ENCODE peak calls at places on chromosome X, in six cellular contexts. R, S, B, C, P and M are unnamed samples.

GRCh38 chrX:7435822-7436221 is 287.9 kb upstream of the PUDP start:
- DNase-seq in R (no peak), S (peak), B (peak), C (no peak), P (no peak), M (no peak)

GRCh38 chrX:41377624-41378023 is 43.7 kb downstream of the DDX3X start:
- DNase-seq in R (no peak), S (peak), B (no peak), C (no peak), P (no peak), M (no peak)

GRCh38 chrX:48461830-48462229 is 8.2 kb downstream of the SLC38A5 start:
- DNase-seq in R (no peak), S (peak), B (no peak), C (no peak), P (no peak), M (no peak)

GRCh38 chrX:12447448-12448154 is 309.3 kb downstream of the FRMPD4 start:
- DNase-seq in R (peak), S (peak), B (peak), C (no peak), P (peak), M (no peak)

GRCh38 chrX:38654302-38654701 is 93.0 kb downstream of the TSPAN7 start:
- DNase-seq in R (no peak), S (peak), B (peak), C (no peak), P (peak), M (no peak)

GRCh38 chrX:136626237-136626636 is 21.7 kb upstream of the CD40LG start:
- DNase-seq in R (no peak), S (no peak), B (no peak), C (no peak), P (no peak), M (no peak)

GRCh38 chrX:71652405-71652804 is 14.9 kb upstream of the LOC101059915 start:
- DNase-seq in R (no peak), S (peak), B (peak), C (peak), P (peak), M (peak)

GRCh38 chrX:64975989-64976672 is at the start of gene ZC4H2:
- DNase-seq in R (peak), S (peak), B (peak), C (peak), P (peak), M (peak)

GRCh38 chrX:23742174-23742692 is 843 bp downstream of the ACOT9 start:
- DNase-seq in R (no peak), S (peak), B (peak), C (no peak), P (peak), M (peak)

GRCh38 chrX:41471786-41472185 is 24.6 kb downstream of the NYX start:
- DNase-seq in R (no peak), S (no peak), B (no peak), C (no peak), P (no peak), M (no peak)

GRCh38 chrX:154378059-154378798 is 866 bp upstream of the EMD start:
- DNase-seq in R (no peak), S (peak), B (peak), C (no peak), P (no peak), M (no peak)

GRCh38 chrX:18927558-18927957 is 56.4 kb downstream of the PHKA2 start:
- DNase-seq in R (no peak), S (no peak), B (no peak), C (no peak), P (no peak), M (no peak)

GRCh38 chrX:9885150-9885549 is 82.0 kb upstream of the CLDN34 start:
- DNase-seq in R (peak), S (peak), B (peak), C (no peak), P (peak), M (no peak)

GRCh38 chrX:29422034-29422433 is 793.3 kb upstream of the MAGEB2 start:
- DNase-seq in R (no peak), S (no peak), B (no peak), C (no peak), P (no peak), M (no peak)

GRCh38 chrX:38664285-38664684 is 102.9 kb downstream of the TSPAN7 start:
- DNase-seq in R (peak), S (peak), B (peak), C (no peak), P (peak), M (no peak)

GRCh38 chrX:318068-318738 is 393 bp downstream of the GTPBP6 start:
- DNase-seq in R (peak), S (peak), B (peak), C (peak), P (peak), M (peak)

GRCh38 chrX:119574394-119575266 is at the start of gene UBE2A:
- DNase-seq in R (peak), S (peak), B (peak), C (peak), P (peak), M (peak)

GRCh38 chrX:48945517-48946348 is 11.7 kb downstream of the OTUD5 start:
- DNase-seq in R (peak), S (peak), B (peak), C (no peak), P (peak), M (no peak)

GRCh38 chrX:144259054-144259453 is 375.2 kb downstream of the UBE2NL start:
- DNase-seq in R (no peak), S (no peak), B (no peak), C (no peak), P (no peak), M (no peak)

GRCh38 chrX:353566-354535 is 32.9 kb downstream of the PPP2R3B start:
- DNase-seq in R (no peak), S (no peak), B (no peak), C (no peak), P (no peak), M (no peak)

GRCh38 chrX:139691843-139692505 is 16.0 kb downstream of the MCF2 start:
- DNase-seq in R (no peak), S (peak), B (no peak), C (no peak), P (no peak), M (no peak)

GRCh38 chrX:29470029-29470428 is 745.3 kb upstream of the MAGEB2 start:
- DNase-seq in R (no peak), S (peak), B (peak), C (no peak), P (peak), M (peak)

GRCh38 chrX:87425618-87426017 is 92.0 kb upstream of the KLHL4 start:
- DNase-seq in R (no peak), S (no peak), B (no peak), C (no peak), P (no peak), M (no peak)

GRCh38 chrX:24283122-24283789 is 30.6 kb downstream of the SUPT20HL2 start:
- DNase-seq in R (no peak), S (no peak), B (no peak), C (no peak), P (peak), M (no peak)

GRCh38 chrX:9420513-9420912 is 44.3 kb upstream of the TBL1X start:
- DNase-seq in R (no peak), S (no peak), B (peak), C (no peak), P (no peak), M (no peak)

GRCh38 chrX:20971250-20971649 is 403.0 kb upstream of the CNKSR2 start:
- DNase-seq in R (no peak), S (no peak), B (no peak), C (no peak), P (no peak), M (no peak)

GRCh38 chrX:8042304-8042703 is 115.1 kb upstream of the PNPLA4 start:
- DNase-seq in R (no peak), S (no peak), B (no peak), C (no peak), P (no peak), M (no peak)

GRCh38 chrX:12910424-12910823 is 4.0 kb downstream of the TLR8 start:
- DNase-seq in R (no peak), S (no peak), B (no peak), C (no peak), P (no peak), M (no peak)

GRCh38 chrX:39260965-39261364 is 459.7 kb downstream of the MID1IP1 start:
- DNase-seq in R (no peak), S (peak), B (no peak), C (no peak), P (no peak), M (no peak)

GRCh38 chrX:150688911-150689451 is 4.2 kb upstream of the MTMR1 start:
- DNase-seq in R (no peak), S (peak), B (peak), C (no peak), P (peak), M (no peak)

GRCh38 chrX:114075073-114075673 is 508.7 kb upstream of the HTR2C start:
- DNase-seq in R (no peak), S (peak), B (peak), C (no peak), P (peak), M (no peak)

GRCh38 chrX:9785944-9786741 is at the start of gene SHROOM2:
- DNase-seq in R (no peak), S (no peak), B (peak), C (no peak), P (no peak), M (no peak)

GRCh38 chrX:72045552-72046277 is 86.0 kb downstream of the RTL5 start:
- DNase-seq in R (no peak), S (no peak), B (peak), C (peak), P (no peak), M (no peak)

GRCh38 chrX:100248894-100249493 is 161.1 kb downstream of the PCDH19 start:
- DNase-seq in R (no peak), S (no peak), B (no peak), C (no peak), P (no peak), M (no peak)

GRCh38 chrX:13203281-13203680 is 116.6 kb downstream of the ATXN3L start:
- DNase-seq in R (no peak), S (no peak), B (no peak), C (no peak), P (no peak), M (no peak)

GRCh38 chrX:151984891-151985290 is 10.4 kb upstream of the GABRE start:
- DNase-seq in R (no peak), S (peak), B (no peak), C (no peak), P (peak), M (no peak)

GRCh38 chrX:2913118-2913517 is 16.0 kb downstream of the ARSD start:
- DNase-seq in R (no peak), S (no peak), B (no peak), C (no peak), P (no peak), M (no peak)
- TF ChIP-seq CTCF in R (no peak), S (no peak), B (peak), C (no peak), P (no peak), M (peak)

GRCh38 chrX:123876177-123876576 is 16.3 kb downstream of the XIAP start:
- DNase-seq in R (no peak), S (no peak), B (no peak), C (no peak), P (no peak), M (no peak)

GRCh38 chrX:123881330-123881729 is 21.5 kb downstream of the XIAP start:
- DNase-seq in R (no peak), S (no peak), B (no peak), C (no peak), P (no peak), M (no peak)

GRCh38 chrX:123873956-123874355 is 14.1 kb downstream of the XIAP start:
- DNase-seq in R (no peak), S (no peak), B (no peak), C (no peak), P (peak), M (no peak)

GRCh38 chrX:123876844-123877243 is 17.0 kb downstream of the XIAP start:
- DNase-seq in R (no peak), S (no peak), B (no peak), C (no peak), P (no peak), M (no peak)

GRCh38 chrX:123878177-123878576 is 18.3 kb downstream of the XIAP start:
- DNase-seq in R (no peak), S (peak), B (peak), C (no peak), P (peak), M (no peak)
- H3K4me3 ChIP-seq in R (no peak), S (no peak), B (no peak), C (no peak), P (no peak), M (no peak)

DNA sequence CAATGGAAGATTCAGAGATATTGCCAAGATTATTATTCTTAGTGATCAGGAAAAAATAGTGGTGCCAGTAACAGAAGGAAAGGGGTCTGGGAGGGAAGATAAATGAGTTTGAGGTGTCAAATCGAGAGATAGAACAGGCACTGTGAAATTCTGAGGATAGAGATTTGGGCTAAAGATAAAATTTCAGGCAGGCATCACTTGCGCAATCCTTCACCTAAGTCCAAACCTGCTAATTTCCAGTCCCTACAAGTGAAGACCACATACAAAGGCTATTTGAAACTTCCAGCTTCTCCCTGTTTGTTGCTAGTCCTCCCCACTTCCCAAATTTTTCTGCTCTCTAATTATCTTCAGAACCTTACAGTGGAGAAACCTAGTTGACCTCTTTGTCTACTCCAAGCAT is 494.6 kb downstream of the MAGEE1 start:
- DNase-seq in R (no peak), S (no peak), B (no peak), C (no peak), P (no peak), M (no peak)
- TF ChIP-seq CTCF in R (no peak), S (no peak), B (no peak), C (no peak), P (no peak), M (no peak)

GRCh38 chrX:104665691-104666090 is 99.7 kb downstream of the IL1RAPL2 start:
- DNase-seq in R (no peak), S (no peak), B (no peak), C (no peak), P (no peak), M (no peak)
- H3K4me3 ChIP-seq in R (no peak), S (no peak), B (no peak), C (no peak), P (no peak), M (no peak)

GRCh38 chrX:147478899-147479298 is 432.8 kb upstream of the FMR1 start:
- DNase-seq in R (no peak), S (no peak), B (no peak), C (no peak), P (no peak), M (no peak)

GRCh38 chrX:147476008-147476407 is 435.7 kb upstream of the FMR1 start:
- DNase-seq in R (no peak), S (peak), B (peak), C (no peak), P (no peak), M (no peak)
- TF ChIP-seq CTCF in R (no peak), S (no peak), B (no peak), C (no peak), P (no peak), M (peak)

GRCh38 chrX:30822719-30823118 is 66.3 kb downstream of the TAB3 start:
- DNase-seq in R (no peak), S (peak), B (no peak), C (no peak), P (peak), M (no peak)
- H3K4me3 ChIP-seq in R (no peak), S (no peak), B (no peak), C (no peak), P (no peak), M (no peak)

DNA sequence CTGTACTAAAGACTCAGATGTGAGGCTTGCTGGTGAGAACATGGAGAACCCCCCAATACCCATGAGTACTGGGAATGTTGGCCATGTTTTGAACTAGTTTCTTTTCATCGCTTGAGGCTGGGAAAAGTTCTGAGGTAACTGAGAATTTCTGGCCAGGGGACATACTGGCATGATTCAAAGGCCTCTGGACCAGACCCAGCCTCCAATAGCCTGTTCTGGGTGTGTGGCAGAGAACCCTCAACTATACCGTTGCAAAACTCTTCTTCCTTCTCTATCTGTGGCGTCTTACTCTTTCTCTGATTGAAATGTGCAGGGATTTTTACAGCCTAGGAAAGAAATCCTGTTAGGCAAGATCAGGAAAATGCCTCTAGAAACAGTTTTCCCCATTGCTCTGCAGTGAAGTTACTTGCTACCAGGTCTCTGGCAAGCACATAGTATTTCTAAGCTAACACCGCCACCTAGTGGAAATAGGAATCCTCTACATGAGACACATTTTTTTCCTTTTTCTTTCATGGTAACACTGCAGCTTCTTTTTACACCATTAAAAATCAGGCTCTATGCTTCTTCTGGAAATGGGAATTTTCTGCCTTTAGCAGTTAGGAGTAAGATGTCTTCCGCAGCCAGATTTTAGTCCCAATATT is 170.7 kb upstream of the ZCCHC13 start:
- DNase-seq in R (no peak), S (peak), B (peak), C (no peak), P (peak), M (peak)
- TF ChIP-seq CTCF in R (peak), S (peak), B (peak), C (peak), P (peak), M (peak)

GRCh38 chrX:103608305-103608963 is 671 bp downstream of the TCEAL3 start:
- DNase-seq in R (peak), S (no peak), B (no peak), C (no peak), P (no peak), M (no peak)
- H3K4me3 ChIP-seq in R (peak), S (peak), B (peak), C (peak), P (peak), M (peak)

GRCh38 chrX:111511477-111511876 is at the start of gene SERTM2:
- DNase-seq in R (no peak), S (peak), B (peak), C (no peak), P (peak), M (no peak)

GRCh38 chrX:111506826-111507225 is 4.6 kb upstream of the SERTM2 start:
- DNase-seq in R (no peak), S (no peak), B (no peak), C (no peak), P (no peak), M (no peak)

GRCh38 chrX:111504941-111505340 is 6.5 kb upstream of the SERTM2 start:
- DNase-seq in R (no peak), S (no peak), B (no peak), C (no peak), P (no peak), M (no peak)

GRCh38 chrX:111505783-111506182 is 5.7 kb upstream of the SERTM2 start:
- DNase-seq in R (no peak), S (no peak), B (no peak), C (no peak), P (no peak), M (no peak)

DNA sequence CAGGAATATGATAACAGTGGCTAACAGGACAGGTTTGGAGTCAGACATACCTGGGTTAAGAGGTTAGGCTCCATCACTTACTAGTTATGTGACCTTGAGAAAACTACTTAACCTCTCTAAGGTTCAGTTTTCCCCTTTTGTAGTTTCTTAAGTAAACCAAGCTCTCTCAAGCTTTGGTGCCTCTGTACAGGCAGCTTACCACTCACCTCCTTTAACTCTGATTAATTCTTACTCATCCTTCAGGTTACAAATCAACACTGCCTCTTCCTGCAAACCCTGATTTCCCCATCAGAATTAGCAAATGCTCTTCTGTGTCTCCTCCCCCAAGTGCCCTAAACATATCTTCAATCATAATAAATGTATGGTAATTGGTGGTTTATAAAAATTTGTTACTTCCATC is 3.5 kb upstream of the SERTM2 start:
- DNase-seq in R (no peak), S (peak), B (no peak), C (no peak), P (no peak), M (no peak)
- TF ChIP-seq CTCF in R (no peak), S (no peak), B (no peak), C (no peak), P (no peak), M (no peak)

DNA sequence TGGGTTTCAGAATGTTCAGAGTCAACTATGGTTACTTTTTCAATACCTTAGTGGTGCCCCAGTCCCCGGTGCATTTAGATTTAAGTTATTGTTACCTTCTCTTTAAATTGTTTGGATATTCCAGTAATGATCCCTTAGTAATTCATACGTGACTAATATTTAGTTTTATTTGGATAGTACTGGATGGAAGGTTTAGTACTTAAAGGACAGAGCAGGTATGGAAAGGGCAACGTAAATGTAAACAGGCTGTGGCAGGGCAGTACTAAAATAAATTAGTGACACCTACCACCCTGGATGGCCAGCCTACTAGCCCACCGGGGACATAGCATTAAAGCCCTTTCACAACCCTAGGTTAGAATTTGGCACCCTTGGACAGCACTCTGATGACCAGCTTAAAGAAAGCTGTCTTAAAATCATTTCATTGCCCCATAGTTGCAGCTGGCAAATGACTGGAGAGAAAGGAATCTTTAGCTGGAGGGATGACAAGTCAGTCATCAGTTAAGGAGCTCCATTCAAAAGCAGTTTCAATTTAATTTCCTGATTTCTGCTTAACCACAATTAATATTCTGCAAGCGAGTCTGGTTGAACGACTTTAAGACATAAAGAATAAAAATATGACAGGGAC is 16.4 kb downstream of the PLP1 start:
- DNase-seq in R (no peak), S (peak), B (peak), C (no peak), P (peak), M (no peak)
- H3K4me3 ChIP-seq in R (no peak), S (no peak), B (peak), C (peak), P (no peak), M (no peak)